ENCODE peak calls at places on chromosomes 2 and 18, in seven cellular contexts. J is HCT116, Y is Peyer's patch, A is HL-60, V is adrenal gland, E is K562, K is tibial nerve. H is an unnamed sample.

GRCh38 chr2:156445311-156446218 is 9.4 kb downstream of the GPD2 start:
- DNase-seq in J (no peak), Y (no peak), A (no peak), V (no peak), E (peak), K (no peak), H (no peak)

GRCh38 chr2:63665806-63666205 is 77.0 kb downstream of the MDH1 start:
- DNase-seq in J (no peak), Y (no peak), A (no peak), V (no peak), E (no peak), K (no peak), H (no peak)

GRCh38 chr2:203846490-203847105 is 21.0 kb upstream of the CTLA4 start:
- DNase-seq in J (no peak), Y (no peak), A (no peak), V (no peak), E (no peak), K (no peak), H (no peak)

GRCh38 chr2:219887870-219888269 is 260.4 kb downstream of the SLC4A3 start:
- DNase-seq in J (no peak), Y (no peak), A (no peak), V (no peak), E (no peak), K (no peak), H (no peak)

GRCh38 chr2:120934221-120934639 is 198.6 kb downstream of the GLI2 start:
- DNase-seq in J (no peak), Y (no peak), A (no peak), V (no peak), E (no peak), K (no peak), H (no peak)

GRCh38 chr2:229376866-229377265 is 105.8 kb upstream of the PID1 start:
- DNase-seq in J (no peak), Y (no peak), A (no peak), V (no peak), E (no peak), K (no peak), H (no peak)

GRCh38 chr2:2705871-2706270 is 374.8 kb upstream of the MYT1L start:
- DNase-seq in J (no peak), Y (no peak), A (no peak), V (no peak), E (no peak), K (no peak), H (no peak)

GRCh38 chr2:118850171-118850900 is 2.9 kb upstream of the EN1 start:
- DNase-seq in J (no peak), Y (no peak), A (no peak), V (peak), E (no peak), K (no peak), H (no peak)

GRCh38 chr2:101430161-101430560 is 42.9 kb upstream of the CREG2 start:
- DNase-seq in J (no peak), Y (no peak), A (no peak), V (no peak), E (no peak), K (no peak), H (no peak)

GRCh38 chr2:112154246-112155110 is 16.3 kb downstream of the FBLN7 start:
- DNase-seq in J (no peak), Y (peak), A (no peak), V (peak), E (no peak), K (no peak), H (no peak)

GRCh38 chr2:150625300-150625699 is 137.8 kb upstream of the RND3 start:
- DNase-seq in J (no peak), Y (no peak), A (no peak), V (no peak), E (no peak), K (no peak), H (no peak)

GRCh38 chr2:62055724-62056336 is 140.1 kb upstream of the B3GNT2 start:
- DNase-seq in J (no peak), Y (no peak), A (no peak), V (no peak), E (no peak), K (no peak), H (no peak)

GRCh38 chr18:62523255-62523588 is 397 bp downstream of the ZCCHC2 start:
- DNase-seq in J (no peak), Y (no peak), A (no peak), V (no peak), E (no peak), K (no peak), H (no peak)

GRCh38 chr2:81714817-81715216 is 1410.3 kb upstream of the LRRTM1 start:
- DNase-seq in J (no peak), Y (no peak), A (no peak), V (no peak), E (no peak), K (no peak), H (no peak)

GRCh38 chr2:12199661-12200258 is 453.3 kb downstream of the LPIN1 start:
- DNase-seq in J (no peak), Y (no peak), A (no peak), V (peak), E (no peak), K (no peak), H (no peak)

GRCh38 chr2:174586896-174587295 is 10.7 kb downstream of the WIPF1 start:
- DNase-seq in J (no peak), Y (no peak), A (no peak), V (no peak), E (no peak), K (no peak), H (no peak)

GRCh38 chr2:74763962-74764428 is 69.9 kb upstream of the HK2 start:
- DNase-seq in J (no peak), Y (no peak), A (no peak), V (no peak), E (no peak), K (no peak), H (no peak)

GRCh38 chr2:190979906-190980629 is 33.9 kb downstream of the STAT1 start:
- DNase-seq in J (no peak), Y (no peak), A (no peak), V (peak), E (no peak), K (no peak), H (no peak)

GRCh38 chr2:85907671-85908157 is 18.9 kb upstream of the ST3GAL5 start:
- DNase-seq in J (no peak), Y (no peak), A (no peak), V (no peak), E (no peak), K (no peak), H (no peak)

GRCh38 chr2:237722616-237723015 is 76.0 kb upstream of the RBM44 start:
- DNase-seq in J (no peak), Y (peak), A (no peak), V (peak), E (no peak), K (no peak), H (no peak)

GRCh38 chr18:58762781-58763171 is 91.5 kb downstream of the MALT1 start:
- DNase-seq in J (no peak), Y (no peak), A (no peak), V (peak), E (peak), K (no peak), H (no peak)

GRCh38 chr2:96580771-96581170 is 44.2 kb downstream of the ARID5A start:
- DNase-seq in J (peak), Y (no peak), A (no peak), V (no peak), E (peak), K (no peak), H (no peak)

GRCh38 chr2:238567996-238568395 is 141.3 kb downstream of the ASB1 start:
- DNase-seq in J (no peak), Y (no peak), A (no peak), V (no peak), E (no peak), K (no peak), H (no peak)

GRCh38 chr2:147709655-147710054 is 135.2 kb upstream of the ACVR2A start:
- DNase-seq in J (no peak), Y (no peak), A (no peak), V (no peak), E (no peak), K (no peak), H (no peak)

GRCh38 chr2:48043746-48044145 is 137.4 kb upstream of the FBXO11 start:
- DNase-seq in J (no peak), Y (no peak), A (no peak), V (no peak), E (no peak), K (no peak), H (no peak)

GRCh38 chr2:54924121-54924520 is 126.1 kb downstream of the RTN4 start:
- DNase-seq in J (no peak), Y (no peak), A (no peak), V (no peak), E (no peak), K (no peak), H (no peak)

GRCh38 chr2:46716806-46717732 is 198.5 kb downstream of the MCFD2 start:
- DNase-seq in J (no peak), Y (no peak), A (no peak), V (no peak), E (no peak), K (no peak), H (no peak)
- H3K27ac ChIP-seq in J (no peak), Y (peak), A (peak), V (peak), E (no peak), K (peak), H (no peak)

DNA sequence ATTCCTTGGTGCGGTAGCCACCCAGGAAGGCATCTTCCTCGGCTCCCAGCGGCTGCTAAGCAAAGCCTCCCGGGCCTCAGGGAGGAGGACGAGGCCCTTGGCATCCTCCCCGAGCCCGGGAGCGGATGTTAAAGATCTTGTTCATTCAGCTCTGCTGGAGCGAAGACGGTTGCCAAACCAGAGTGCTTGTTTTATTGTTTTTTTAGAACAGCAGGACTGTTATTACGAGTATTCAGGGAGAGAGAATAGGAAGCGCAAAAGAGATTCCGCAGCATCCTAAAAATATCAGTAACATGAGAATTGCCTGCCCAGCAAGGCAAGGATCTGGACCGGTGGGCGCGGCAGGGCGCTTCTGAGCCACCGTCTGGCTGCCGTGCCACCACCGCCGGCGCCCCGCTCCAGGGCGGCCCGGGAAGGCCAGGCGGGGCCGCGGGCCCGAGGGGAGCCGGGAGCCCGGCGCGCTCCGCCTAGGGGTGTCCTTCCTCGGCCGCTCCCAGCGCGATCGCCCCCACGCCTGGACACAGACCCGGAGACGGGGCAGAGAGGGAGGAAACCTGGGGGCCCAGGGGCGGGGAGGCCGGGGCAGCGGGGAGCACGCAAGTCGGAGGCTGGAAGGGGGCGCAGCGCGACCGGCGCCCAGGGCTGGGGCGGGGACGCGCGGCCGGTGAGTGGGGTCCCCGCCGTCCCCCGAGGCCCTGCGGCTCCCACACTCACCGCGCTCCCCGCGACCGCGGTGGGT is 850 bp downstream of the CYS1 start:
- DNase-seq in J (no peak), Y (no peak), A (no peak), V (peak), E (no peak), K (no peak), H (no peak)
- H3K27ac ChIP-seq in J (peak), Y (peak), A (no peak), V (peak), E (no peak), K (peak), H (peak)

GRCh38 chr18:32771871-32772499 is 838 bp downstream of the KLHL14 start:
- DNase-seq in J (no peak), Y (peak), A (no peak), V (no peak), E (no peak), K (no peak), H (no peak)
- H3K27ac ChIP-seq in J (no peak), Y (no peak), A (no peak), V (no peak), E (no peak), K (peak), H (no peak)

DNA sequence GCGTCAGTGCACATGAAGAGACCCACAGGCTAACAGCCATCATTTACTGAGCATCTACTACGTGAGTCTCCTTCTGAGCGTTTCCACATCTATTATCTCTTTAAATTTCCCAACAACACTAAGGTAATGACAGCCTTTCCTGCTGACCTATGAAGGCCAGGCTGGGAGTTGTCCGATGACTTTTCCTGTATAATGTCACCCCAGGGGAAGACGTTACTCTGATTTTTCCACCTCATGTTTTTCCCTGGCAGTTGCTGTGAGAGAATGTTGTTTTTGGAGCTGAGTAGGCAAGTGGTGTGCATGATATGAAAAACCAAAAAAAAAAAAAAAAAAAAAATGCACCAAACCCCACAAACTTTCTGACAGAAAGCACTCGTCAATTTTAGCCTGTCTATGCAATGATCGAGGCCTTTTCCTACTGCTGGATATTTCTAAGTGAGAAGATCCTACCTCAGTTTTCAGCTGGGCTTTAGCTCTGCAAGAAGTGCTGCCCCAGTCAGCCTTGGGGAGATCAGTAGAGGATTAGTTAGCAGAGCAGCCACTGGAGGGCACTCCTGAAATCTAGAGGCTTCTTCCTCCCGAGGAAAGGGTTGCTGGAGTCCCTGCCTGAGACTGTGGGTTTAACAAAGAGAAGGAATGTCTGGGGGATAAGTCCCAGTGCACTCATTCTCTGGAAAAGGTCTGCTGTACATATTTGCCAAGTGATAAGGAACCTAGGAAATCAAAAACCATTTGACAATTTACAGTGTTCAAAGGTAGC is 207.5 kb downstream of the SLC8A1 start:
- DNase-seq in J (peak), Y (no peak), A (peak), V (peak), E (no peak), K (peak), H (no peak)
- H3K27ac ChIP-seq in J (no peak), Y (peak), A (no peak), V (no peak), E (no peak), K (no peak), H (peak)

GRCh38 chr2:99659874-99660273 is 170.1 kb upstream of the REV1 start:
- DNase-seq in J (no peak), Y (no peak), A (peak), V (no peak), E (no peak), K (no peak), H (no peak)

GRCh38 chr2:99660616-99661416 is 171.0 kb upstream of the REV1 start:
- DNase-seq in J (no peak), Y (no peak), A (no peak), V (no peak), E (no peak), K (no peak), H (no peak)

GRCh38 chr2:99662761-99663341 is 173.0 kb upstream of the REV1 start:
- DNase-seq in J (no peak), Y (no peak), A (no peak), V (no peak), E (no peak), K (peak), H (no peak)

GRCh38 chr2:99666256-99666655 is 176.4 kb upstream of the REV1 start:
- DNase-seq in J (no peak), Y (no peak), A (no peak), V (no peak), E (no peak), K (no peak), H (no peak)

DNA sequence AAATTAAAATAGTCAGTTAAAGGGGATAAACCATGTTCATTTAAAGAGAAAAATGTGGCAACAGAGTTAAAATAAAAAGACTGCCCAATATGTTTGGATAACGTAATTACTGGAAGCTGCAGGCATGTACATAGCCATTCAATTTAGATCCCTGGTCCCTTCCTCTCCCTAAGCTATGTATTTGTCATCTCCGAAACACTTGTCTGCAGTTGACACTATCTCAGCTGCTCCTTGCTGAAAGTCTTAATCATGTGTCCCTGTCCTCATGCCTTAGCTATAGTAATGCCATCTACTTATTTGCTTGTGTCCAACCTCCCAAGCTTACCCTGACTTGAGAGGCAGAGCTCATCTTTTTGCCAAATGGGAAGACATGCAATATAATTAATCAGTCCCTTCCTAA is 173.8 kb upstream of the REV1 start:
- DNase-seq in J (no peak), Y (no peak), A (no peak), V (no peak), E (no peak), K (no peak), H (no peak)
- H3K27ac ChIP-seq in J (no peak), Y (no peak), A (no peak), V (no peak), E (no peak), K (no peak), H (no peak)

GRCh38 chr2:128300151-128300550 is 18.5 kb downstream of the HS6ST1 start:
- DNase-seq in J (no peak), Y (no peak), A (no peak), V (no peak), E (no peak), K (no peak), H (no peak)

GRCh38 chr2:128301501-128301966 is 17.1 kb downstream of the HS6ST1 start:
- DNase-seq in J (no peak), Y (no peak), A (no peak), V (peak), E (no peak), K (no peak), H (no peak)

GRCh38 chr2:128302011-128302743 is 16.5 kb downstream of the HS6ST1 start:
- DNase-seq in J (no peak), Y (no peak), A (no peak), V (no peak), E (no peak), K (no peak), H (no peak)

GRCh38 chr2:128300621-128301020 is 18.0 kb downstream of the HS6ST1 start:
- DNase-seq in J (no peak), Y (no peak), A (no peak), V (no peak), E (no peak), K (no peak), H (no peak)

DNA sequence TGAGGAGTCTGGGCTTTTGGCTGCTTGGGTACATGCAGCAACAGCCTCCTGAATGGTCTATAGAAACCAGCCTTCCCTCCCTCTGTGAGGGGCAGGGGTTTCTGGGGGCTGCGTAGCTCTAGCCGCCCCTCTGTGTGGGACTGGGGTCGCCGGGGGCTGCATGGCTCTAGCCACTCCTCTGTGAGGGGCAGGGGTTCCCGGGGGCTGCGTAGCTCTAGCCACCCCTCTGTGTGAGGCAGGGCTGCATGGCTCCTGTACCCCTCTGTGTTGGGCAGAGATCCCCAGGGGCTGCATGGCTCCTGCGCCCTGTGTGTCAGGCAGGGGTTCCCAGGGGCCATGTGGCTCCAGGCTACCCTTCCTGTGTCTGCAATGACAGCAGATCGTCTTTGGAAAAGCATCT is 17.6 kb downstream of the HS6ST1 start:
- DNase-seq in J (no peak), Y (no peak), A (no peak), V (no peak), E (no peak), K (no peak), H (no peak)
- H3K27ac ChIP-seq in J (no peak), Y (peak), A (no peak), V (peak), E (no peak), K (peak), H (peak)